ENCODE peak calls at places on chromosome 1, in six cellular contexts. One of them, this sample, is unnamed.

GRCh38 chr1:153348511-153349362 is at the start of gene PGLYRP4:
- DNase-seq in T-cell: no peak
- DNase-seq in amygdala: no peak
- DNase-seq in effector memory CD4-positive, alpha-beta T cell: no peak
- DNase-seq in NCI-H774: no peak
- DNase-seq in Peyer's patch: no peak
- DNase-seq in this sample: no peak

GRCh38 chr1:44576456-44577150 is 97.7 kb downstream of the TMEM53 start:
- DNase-seq in Peyer's patch: no peak
- DNase-seq in NCI-H774: peak; percentile 49
- DNase-seq in effector memory CD4-positive, alpha-beta T cell: no peak
- DNase-seq in amygdala: peak; percentile 35
- DNase-seq in T-cell: no peak
- DNase-seq in this sample: no peak

GRCh38 chr1:181064030-181064594 is 24.4 kb upstream of the IER5 start:
- DNase-seq in amygdala: no peak
- DNase-seq in NCI-H774: no peak
- DNase-seq in effector memory CD4-positive, alpha-beta T cell: no peak
- DNase-seq in T-cell: no peak
- DNase-seq in Peyer's patch: no peak
- DNase-seq in this sample: no peak

GRCh38 chr1:115575661-115576060 is 66.1 kb upstream of the VANGL1 start:
- DNase-seq in amygdala: no peak
- DNase-seq in T-cell: no peak
- DNase-seq in effector memory CD4-positive, alpha-beta T cell: no peak
- DNase-seq in NCI-H774: no peak
- DNase-seq in Peyer's patch: no peak
- DNase-seq in this sample: no peak

GRCh38 chr1:202643397-202644218 is 66.6 kb downstream of the SYT2 start:
- DNase-seq in amygdala: no peak
- DNase-seq in NCI-H774: no peak
- DNase-seq in Peyer's patch: no peak
- DNase-seq in effector memory CD4-positive, alpha-beta T cell: no peak
- DNase-seq in T-cell: no peak
- DNase-seq in this sample: no peak

GRCh38 chr1:30335997-30336390 is 387.4 kb downstream of the MATN1 start:
- DNase-seq in NCI-H774: no peak
- DNase-seq in Peyer's patch: peak; percentile 25
- DNase-seq in amygdala: no peak
- DNase-seq in effector memory CD4-positive, alpha-beta T cell: no peak
- DNase-seq in T-cell: no peak
- DNase-seq in this sample: no peak

GRCh38 chr1:119225831-119226230 is 85.4 kb upstream of the WARS2 start:
- DNase-seq in NCI-H774: no peak
- DNase-seq in Peyer's patch: no peak
- DNase-seq in amygdala: no peak
- DNase-seq in T-cell: no peak
- DNase-seq in effector memory CD4-positive, alpha-beta T cell: no peak
- DNase-seq in this sample: no peak

GRCh38 chr1:35326228-35326627 is 57.7 kb downstream of the ZMYM4 start:
- DNase-seq in effector memory CD4-positive, alpha-beta T cell: no peak
- DNase-seq in Peyer's patch: no peak
- DNase-seq in T-cell: no peak
- DNase-seq in NCI-H774: no peak
- DNase-seq in amygdala: no peak
- DNase-seq in this sample: no peak

GRCh38 chr1:226388131-226388530 is 19.8 kb downstream of the PARP1 start:
- DNase-seq in NCI-H774: no peak
- DNase-seq in T-cell: no peak
- DNase-seq in Peyer's patch: no peak
- DNase-seq in amygdala: no peak
- DNase-seq in effector memory CD4-positive, alpha-beta T cell: no peak
- DNase-seq in this sample: no peak

GRCh38 chr1:167820684-167821355 is 93.1 kb downstream of the ADCY10 start:
- DNase-seq in effector memory CD4-positive, alpha-beta T cell: no peak
- DNase-seq in NCI-H774: no peak
- DNase-seq in amygdala: no peak
- DNase-seq in T-cell: no peak
- DNase-seq in Peyer's patch: no peak
- DNase-seq in this sample: no peak

GRCh38 chr1:182185822-182186756 is 124.6 kb upstream of the ZNF648 start:
- DNase-seq in Peyer's patch: no peak
- DNase-seq in effector memory CD4-positive, alpha-beta T cell: no peak
- DNase-seq in NCI-H774: no peak
- DNase-seq in amygdala: no peak
- DNase-seq in T-cell: no peak
- DNase-seq in this sample: no peak

GRCh38 chr1:205162301-205162700 is 40.5 kb upstream of the RBBP5 start:
- DNase-seq in T-cell: no peak
- DNase-seq in effector memory CD4-positive, alpha-beta T cell: no peak
- DNase-seq in amygdala: no peak
- DNase-seq in Peyer's patch: no peak
- DNase-seq in NCI-H774: no peak
- DNase-seq in this sample: no peak

GRCh38 chr1:36849956-36850355 is 184.4 kb downstream of the GRIK3 start:
- DNase-seq in T-cell: no peak
- DNase-seq in effector memory CD4-positive, alpha-beta T cell: no peak
- DNase-seq in NCI-H774: no peak
- DNase-seq in Peyer's patch: no peak
- DNase-seq in amygdala: no peak
- DNase-seq in this sample: no peak

GRCh38 chr1:42179900-42180329 is 15.4 kb upstream of the GUCA2A start:
- DNase-seq in effector memory CD4-positive, alpha-beta T cell: no peak
- DNase-seq in Peyer's patch: no peak
- DNase-seq in NCI-H774: no peak
- DNase-seq in amygdala: no peak
- DNase-seq in T-cell: no peak
- DNase-seq in this sample: no peak

GRCh38 chr1:219381396-219381795 is 207.7 kb downstream of the LYPLAL1 start:
- DNase-seq in T-cell: no peak
- DNase-seq in amygdala: no peak
- DNase-seq in effector memory CD4-positive, alpha-beta T cell: no peak
- DNase-seq in NCI-H774: no peak
- DNase-seq in Peyer's patch: no peak
- DNase-seq in this sample: no peak

GRCh38 chr1:39158330-39159086 is 46.0 kb upstream of the MACF1 start:
- DNase-seq in Peyer's patch: peak; percentile 78
- DNase-seq in T-cell: no peak
- DNase-seq in NCI-H774: peak; percentile 62
- DNase-seq in amygdala: no peak
- DNase-seq in effector memory CD4-positive, alpha-beta T cell: no peak
- DNase-seq in this sample: peak; percentile 85

GRCh38 chr1:95122151-95122697 is 5.1 kb downstream of the TLCD4 start:
- DNase-seq in NCI-H774: no peak
- DNase-seq in effector memory CD4-positive, alpha-beta T cell: no peak
- DNase-seq in amygdala: no peak
- DNase-seq in T-cell: no peak
- DNase-seq in Peyer's patch: peak; percentile 63
- DNase-seq in this sample: no peak

GRCh38 chr1:163085041-163085903 is 16.1 kb downstream of the RGS4 start:
- DNase-seq in amygdala: no peak
- DNase-seq in T-cell: no peak
- DNase-seq in Peyer's patch: no peak
- DNase-seq in effector memory CD4-positive, alpha-beta T cell: no peak
- DNase-seq in NCI-H774: peak; percentile 21
- DNase-seq in this sample: no peak

GRCh38 chr1:37797750-37798345 is 4.2 kb downstream of the MANEAL start:
- DNase-seq in effector memory CD4-positive, alpha-beta T cell: no peak
- DNase-seq in NCI-H774: no peak
- DNase-seq in Peyer's patch: no peak
- DNase-seq in T-cell: no peak
- DNase-seq in amygdala: no peak
- DNase-seq in this sample: no peak

GRCh38 chr1:67626090-67626489 is 58.9 kb upstream of the GADD45A start:
- DNase-seq in T-cell: no peak
- DNase-seq in Peyer's patch: no peak
- DNase-seq in effector memory CD4-positive, alpha-beta T cell: no peak
- DNase-seq in amygdala: no peak
- DNase-seq in NCI-H774: no peak
- DNase-seq in this sample: no peak

GRCh38 chr1:224929335-224930237 is at the start of gene DNAH14:
- DNase-seq in amygdala: no peak
- DNase-seq in effector memory CD4-positive, alpha-beta T cell: no peak
- DNase-seq in Peyer's patch: peak; percentile 68
- DNase-seq in T-cell: no peak
- DNase-seq in NCI-H774: peak; percentile 88
- DNase-seq in this sample: peak; percentile 84

GRCh38 chr1:17273096-17273495 is 24.2 kb downstream of the PADI3 start:
- DNase-seq in NCI-H774: no peak
- DNase-seq in amygdala: no peak
- DNase-seq in effector memory CD4-positive, alpha-beta T cell: no peak
- DNase-seq in Peyer's patch: no peak
- DNase-seq in T-cell: no peak
- DNase-seq in this sample: no peak

GRCh38 chr1:219329606-219330005 is 155.9 kb downstream of the LYPLAL1 start:
- DNase-seq in Peyer's patch: no peak
- DNase-seq in amygdala: no peak
- DNase-seq in NCI-H774: no peak
- DNase-seq in effector memory CD4-positive, alpha-beta T cell: no peak
- DNase-seq in T-cell: no peak
- DNase-seq in this sample: no peak